ENCODE peak calls at places on chromosomes 2 and 18, in nine cellular contexts. One of them, this sample, is unnamed.

GRCh38 chr2:46344696-46345095 is 47.5 kb downstream of the EPAS1 start:
- DNase-seq in heart left ventricle: no peak
- DNase-seq in Calu3: no peak
- DNase-seq in progenitor cell of endocrine pancreas: no peak
- DNase-seq in Peyer's patch: no peak
- DNase-seq in adrenal gland: no peak
- DNase-seq in heart right ventricle: no peak
- DNase-seq in activated B cell treated with CpG ODN at 0.5 μM for 24 hours: no peak
- DNase-seq in NB4: no peak
- DNase-seq in this sample: no peak

GRCh38 chr2:112869258-112869842 is 32.8 kb upstream of the IL1B start:
- DNase-seq in heart left ventricle: peak; percentile 86
- DNase-seq in Calu3: peak; percentile 96
- DNase-seq in progenitor cell of endocrine pancreas: no peak
- DNase-seq in Peyer's patch: peak; percentile 94
- DNase-seq in adrenal gland: no peak
- DNase-seq in heart right ventricle: peak; percentile 70
- DNase-seq in activated B cell treated with CpG ODN at 0.5 μM for 24 hours: no peak
- DNase-seq in NB4: peak; percentile 43
- DNase-seq in this sample: peak; percentile 84

GRCh38 chr2:54360055-54360792 is 95.9 kb upstream of the SPTBN1 start:
- DNase-seq in heart left ventricle: peak; percentile 70
- DNase-seq in Calu3: no peak
- DNase-seq in progenitor cell of endocrine pancreas: no peak
- DNase-seq in Peyer's patch: no peak
- DNase-seq in adrenal gland: peak; percentile 44
- DNase-seq in heart right ventricle: peak; percentile 83
- DNase-seq in activated B cell treated with CpG ODN at 0.5 μM for 24 hours: no peak
- DNase-seq in NB4: no peak
- DNase-seq in this sample: no peak

GRCh38 chr18:12904012-12904516 is 20.0 kb upstream of the PTPN2 start:
- DNase-seq in heart left ventricle: no peak
- DNase-seq in Calu3: no peak
- DNase-seq in progenitor cell of endocrine pancreas: no peak
- DNase-seq in Peyer's patch: no peak
- DNase-seq in adrenal gland: no peak
- DNase-seq in heart right ventricle: peak; percentile 54
- DNase-seq in activated B cell treated with CpG ODN at 0.5 μM for 24 hours: no peak
- DNase-seq in NB4: no peak
- DNase-seq in this sample: no peak

GRCh38 chr2:170685591-170685990 is 29.5 kb upstream of the SP5 start:
- DNase-seq in heart left ventricle: no peak
- DNase-seq in Calu3: no peak
- DNase-seq in progenitor cell of endocrine pancreas: no peak
- DNase-seq in Peyer's patch: no peak
- DNase-seq in adrenal gland: no peak
- DNase-seq in heart right ventricle: no peak
- DNase-seq in activated B cell treated with CpG ODN at 0.5 μM for 24 hours: no peak
- DNase-seq in NB4: no peak
- DNase-seq in this sample: no peak

GRCh38 chr18:68104036-68104435 is 587.5 kb upstream of the DSEL start:
- DNase-seq in heart left ventricle: no peak
- DNase-seq in Calu3: no peak
- DNase-seq in progenitor cell of endocrine pancreas: no peak
- DNase-seq in Peyer's patch: no peak
- DNase-seq in adrenal gland: no peak
- DNase-seq in heart right ventricle: no peak
- DNase-seq in activated B cell treated with CpG ODN at 0.5 μM for 24 hours: no peak
- DNase-seq in NB4: no peak
- DNase-seq in this sample: no peak

GRCh38 chr2:164103271-164103670 is 367.5 kb upstream of the FIGN start:
- DNase-seq in heart left ventricle: no peak
- DNase-seq in Calu3: no peak
- DNase-seq in progenitor cell of endocrine pancreas: no peak
- DNase-seq in Peyer's patch: no peak
- DNase-seq in adrenal gland: no peak
- DNase-seq in heart right ventricle: no peak
- DNase-seq in activated B cell treated with CpG ODN at 0.5 μM for 24 hours: no peak
- DNase-seq in NB4: no peak
- DNase-seq in this sample: no peak

GRCh38 chr2:144505245-144505801 is 14.6 kb downstream of the ZEB2 start:
- DNase-seq in heart left ventricle: peak; percentile 63
- DNase-seq in Calu3: no peak
- DNase-seq in progenitor cell of endocrine pancreas: no peak
- DNase-seq in Peyer's patch: no peak
- DNase-seq in adrenal gland: no peak
- DNase-seq in heart right ventricle: peak; percentile 43
- DNase-seq in activated B cell treated with CpG ODN at 0.5 μM for 24 hours: no peak
- DNase-seq in NB4: peak; percentile 53
- DNase-seq in this sample: no peak

GRCh38 chr18:58952871-58953270 is 88.2 kb downstream of the ZNF532 start:
- DNase-seq in heart left ventricle: no peak
- DNase-seq in Calu3: no peak
- DNase-seq in progenitor cell of endocrine pancreas: no peak
- DNase-seq in Peyer's patch: no peak
- DNase-seq in adrenal gland: no peak
- DNase-seq in heart right ventricle: no peak
- DNase-seq in activated B cell treated with CpG ODN at 0.5 μM for 24 hours: no peak
- DNase-seq in NB4: no peak
- DNase-seq in this sample: no peak

DNA sequence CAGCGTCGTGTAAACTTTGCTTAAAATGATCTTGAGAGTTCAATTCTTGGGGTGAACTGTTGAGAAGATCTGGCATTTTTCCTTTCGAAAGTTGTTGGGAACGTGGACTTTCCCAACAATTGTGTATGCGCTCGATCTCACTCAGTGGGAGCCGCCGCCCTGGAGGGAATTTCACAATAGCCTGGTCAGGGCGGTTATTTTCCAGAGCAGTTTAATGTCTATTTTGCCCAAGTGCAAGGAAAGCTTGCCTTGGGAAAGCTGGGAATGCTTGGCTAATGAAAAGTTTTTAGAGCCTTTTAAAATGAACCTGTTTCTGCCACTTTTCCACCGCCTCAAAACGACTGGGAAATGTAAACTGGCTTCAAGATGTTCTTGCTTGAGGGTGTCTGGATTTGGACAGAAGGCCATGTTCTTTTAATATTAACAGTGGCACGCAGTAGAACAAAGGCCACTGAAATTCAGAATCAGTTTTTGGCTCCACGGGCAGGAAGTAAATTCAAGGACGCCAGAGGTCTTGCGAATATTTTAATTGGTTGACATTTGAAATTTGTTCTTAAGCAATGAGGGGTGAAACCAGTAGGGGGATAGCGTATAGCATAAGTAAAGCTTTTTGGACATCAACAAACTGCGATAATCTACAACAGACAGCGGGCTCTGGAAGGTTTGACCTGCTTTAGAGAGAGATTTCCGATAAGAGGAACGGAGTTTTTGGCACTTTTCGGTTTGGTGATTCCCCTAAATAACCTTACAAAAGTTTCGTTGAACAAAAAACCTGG is 1.2 kb downstream of the CFLAR start:
- DNase-seq in heart left ventricle: peak; percentile 78
- DNase-seq in Calu3: peak; percentile 71
- DNase-seq in progenitor cell of endocrine pancreas: no peak
- DNase-seq in Peyer's patch: peak; percentile 83
- DNase-seq in adrenal gland: peak; percentile 56
- DNase-seq in heart right ventricle: peak; percentile 70
- DNase-seq in activated B cell treated with CpG ODN at 0.5 μM for 24 hours: no peak
- DNase-seq in NB4: peak; percentile 93
- DNase-seq in this sample: no peak
- TF ChIP-seq CTCF in heart left ventricle: no peak
- TF ChIP-seq CTCF in Calu3: peak; percentile 39
- TF ChIP-seq CTCF in progenitor cell of endocrine pancreas: peak; percentile 19
- TF ChIP-seq CTCF in Peyer's patch: peak; percentile 51
- TF ChIP-seq CTCF in adrenal gland: peak; percentile 45
- TF ChIP-seq CTCF in heart right ventricle: peak; percentile 48
- TF ChIP-seq CTCF in activated B cell treated with CpG ODN at 0.5 μM for 24 hours: no peak
- TF ChIP-seq CTCF in NB4: no peak
- TF ChIP-seq CTCF in this sample: peak; percentile 25

GRCh38 chr2:8805278-8806045 is 32.0 kb downstream of the KIDINS220 start:
- DNase-seq in heart left ventricle: peak; percentile 75
- DNase-seq in Calu3: no peak
- DNase-seq in progenitor cell of endocrine pancreas: no peak
- DNase-seq in Peyer's patch: no peak
- DNase-seq in adrenal gland: no peak
- DNase-seq in heart right ventricle: peak; percentile 48
- DNase-seq in activated B cell treated with CpG ODN at 0.5 μM for 24 hours: no peak
- DNase-seq in NB4: no peak
- DNase-seq in this sample: no peak

GRCh38 chr2:8800218-8800617 is 37.2 kb downstream of the KIDINS220 start:
- DNase-seq in heart left ventricle: no peak
- DNase-seq in Calu3: no peak
- DNase-seq in progenitor cell of endocrine pancreas: no peak
- DNase-seq in Peyer's patch: no peak
- DNase-seq in adrenal gland: no peak
- DNase-seq in heart right ventricle: no peak
- DNase-seq in activated B cell treated with CpG ODN at 0.5 μM for 24 hours: no peak
- DNase-seq in NB4: no peak
- DNase-seq in this sample: no peak

GRCh38 chr2:8800821-8801220 is 36.6 kb downstream of the KIDINS220 start:
- DNase-seq in heart left ventricle: no peak
- DNase-seq in Calu3: no peak
- DNase-seq in progenitor cell of endocrine pancreas: no peak
- DNase-seq in Peyer's patch: no peak
- DNase-seq in adrenal gland: no peak
- DNase-seq in heart right ventricle: no peak
- DNase-seq in activated B cell treated with CpG ODN at 0.5 μM for 24 hours: no peak
- DNase-seq in NB4: no peak
- DNase-seq in this sample: no peak

GRCh38 chr2:8803658-8804379 is 33.6 kb downstream of the KIDINS220 start:
- DNase-seq in heart left ventricle: no peak
- DNase-seq in Calu3: peak; percentile 76
- DNase-seq in progenitor cell of endocrine pancreas: no peak
- DNase-seq in Peyer's patch: peak; percentile 53
- DNase-seq in adrenal gland: no peak
- DNase-seq in heart right ventricle: peak; percentile 27
- DNase-seq in activated B cell treated with CpG ODN at 0.5 μM for 24 hours: no peak
- DNase-seq in NB4: peak; percentile 10
- DNase-seq in this sample: no peak

GRCh38 chr2:8802741-8803140 is 34.7 kb downstream of the KIDINS220 start:
- DNase-seq in heart left ventricle: no peak
- DNase-seq in Calu3: no peak
- DNase-seq in progenitor cell of endocrine pancreas: no peak
- DNase-seq in Peyer's patch: no peak
- DNase-seq in adrenal gland: no peak
- DNase-seq in heart right ventricle: no peak
- DNase-seq in activated B cell treated with CpG ODN at 0.5 μM for 24 hours: no peak
- DNase-seq in NB4: no peak
- DNase-seq in this sample: no peak
- TF ChIP-seq CTCF in heart left ventricle: no peak
- TF ChIP-seq CTCF in Calu3: no peak
- TF ChIP-seq CTCF in progenitor cell of endocrine pancreas: no peak
- TF ChIP-seq CTCF in Peyer's patch: no peak
- TF ChIP-seq CTCF in adrenal gland: no peak
- TF ChIP-seq CTCF in heart right ventricle: no peak
- TF ChIP-seq CTCF in activated B cell treated with CpG ODN at 0.5 μM for 24 hours: no peak
- TF ChIP-seq CTCF in NB4: no peak
- TF ChIP-seq CTCF in this sample: no peak

GRCh38 chr18:45365835-45366234 is 249.4 kb upstream of the SLC14A2 start:
- DNase-seq in heart left ventricle: no peak
- DNase-seq in Calu3: no peak
- DNase-seq in progenitor cell of endocrine pancreas: no peak
- DNase-seq in Peyer's patch: no peak
- DNase-seq in adrenal gland: no peak
- DNase-seq in heart right ventricle: no peak
- DNase-seq in activated B cell treated with CpG ODN at 0.5 μM for 24 hours: no peak
- DNase-seq in NB4: no peak
- DNase-seq in this sample: no peak

GRCh38 chr18:45374878-45375630 is 240.2 kb upstream of the SLC14A2 start:
- DNase-seq in heart left ventricle: no peak
- DNase-seq in Calu3: peak; percentile 77
- DNase-seq in progenitor cell of endocrine pancreas: no peak
- DNase-seq in Peyer's patch: no peak
- DNase-seq in adrenal gland: no peak
- DNase-seq in heart right ventricle: no peak
- DNase-seq in activated B cell treated with CpG ODN at 0.5 μM for 24 hours: no peak
- DNase-seq in NB4: no peak
- DNase-seq in this sample: no peak

GRCh38 chr18:45373286-45373880 is 241.9 kb upstream of the SLC14A2 start:
- DNase-seq in heart left ventricle: no peak
- DNase-seq in Calu3: no peak
- DNase-seq in progenitor cell of endocrine pancreas: no peak
- DNase-seq in Peyer's patch: no peak
- DNase-seq in adrenal gland: no peak
- DNase-seq in heart right ventricle: no peak
- DNase-seq in activated B cell treated with CpG ODN at 0.5 μM for 24 hours: no peak
- DNase-seq in NB4: peak; percentile 33
- DNase-seq in this sample: no peak

GRCh38 chr18:45370190-45371010 is 244.9 kb upstream of the SLC14A2 start:
- DNase-seq in heart left ventricle: peak; percentile 35
- DNase-seq in Calu3: no peak
- DNase-seq in progenitor cell of endocrine pancreas: no peak
- DNase-seq in Peyer's patch: no peak
- DNase-seq in adrenal gland: no peak
- DNase-seq in heart right ventricle: no peak
- DNase-seq in activated B cell treated with CpG ODN at 0.5 μM for 24 hours: no peak
- DNase-seq in NB4: no peak
- DNase-seq in this sample: no peak
- TF ChIP-seq CTCF in heart left ventricle: no peak
- TF ChIP-seq CTCF in Calu3: no peak
- TF ChIP-seq CTCF in progenitor cell of endocrine pancreas: no peak
- TF ChIP-seq CTCF in Peyer's patch: no peak
- TF ChIP-seq CTCF in adrenal gland: no peak
- TF ChIP-seq CTCF in heart right ventricle: no peak
- TF ChIP-seq CTCF in activated B cell treated with CpG ODN at 0.5 μM for 24 hours: no peak
- TF ChIP-seq CTCF in NB4: no peak
- TF ChIP-seq CTCF in this sample: no peak

GRCh38 chr2:79235135-79235534 is 75.6 kb upstream of the REG3A start:
- DNase-seq in heart left ventricle: no peak
- DNase-seq in Calu3: no peak
- DNase-seq in progenitor cell of endocrine pancreas: no peak
- DNase-seq in Peyer's patch: no peak
- DNase-seq in adrenal gland: no peak
- DNase-seq in heart right ventricle: no peak
- DNase-seq in activated B cell treated with CpG ODN at 0.5 μM for 24 hours: no peak
- DNase-seq in NB4: peak; percentile 7
- DNase-seq in this sample: no peak
- TF ChIP-seq CTCF in heart left ventricle: no peak
- TF ChIP-seq CTCF in Calu3: no peak
- TF ChIP-seq CTCF in progenitor cell of endocrine pancreas: peak; percentile 31
- TF ChIP-seq CTCF in Peyer's patch: no peak
- TF ChIP-seq CTCF in adrenal gland: no peak
- TF ChIP-seq CTCF in heart right ventricle: no peak
- TF ChIP-seq CTCF in activated B cell treated with CpG ODN at 0.5 μM for 24 hours: no peak
- TF ChIP-seq CTCF in NB4: peak; percentile 30
- TF ChIP-seq CTCF in this sample: no peak

GRCh38 chr2:101770672-101771071 is 73.2 kb downstream of the MAP4K4 start:
- DNase-seq in heart left ventricle: no peak
- DNase-seq in Calu3: peak; percentile 51
- DNase-seq in progenitor cell of endocrine pancreas: no peak
- DNase-seq in Peyer's patch: peak; percentile 75
- DNase-seq in adrenal gland: no peak
- DNase-seq in heart right ventricle: no peak
- DNase-seq in activated B cell treated with CpG ODN at 0.5 μM for 24 hours: no peak
- DNase-seq in NB4: peak; percentile 80
- DNase-seq in this sample: no peak
- TF ChIP-seq CTCF in heart left ventricle: no peak
- TF ChIP-seq CTCF in Calu3: no peak
- TF ChIP-seq CTCF in progenitor cell of endocrine pancreas: peak; percentile 41
- TF ChIP-seq CTCF in Peyer's patch: no peak
- TF ChIP-seq CTCF in adrenal gland: no peak
- TF ChIP-seq CTCF in heart right ventricle: peak; percentile 60
- TF ChIP-seq CTCF in activated B cell treated with CpG ODN at 0.5 μM for 24 hours: peak; percentile 21
- TF ChIP-seq CTCF in NB4: peak; percentile 55
- TF ChIP-seq CTCF in this sample: peak; percentile 43

GRCh38 chr2:97005353-97005752 is 19.0 kb upstream of the FAM178B start:
- DNase-seq in heart left ventricle: no peak
- DNase-seq in Calu3: peak; percentile 20
- DNase-seq in progenitor cell of endocrine pancreas: no peak
- DNase-seq in Peyer's patch: no peak
- DNase-seq in adrenal gland: no peak
- DNase-seq in heart right ventricle: no peak
- DNase-seq in activated B cell treated with CpG ODN at 0.5 μM for 24 hours: no peak
- DNase-seq in NB4: peak; percentile 31
- DNase-seq in this sample: no peak
- TF ChIP-seq CTCF in heart left ventricle: no peak
- TF ChIP-seq CTCF in Calu3: peak; percentile 26
- TF ChIP-seq CTCF in progenitor cell of endocrine pancreas: peak; percentile 55
- TF ChIP-seq CTCF in Peyer's patch: no peak
- TF ChIP-seq CTCF in adrenal gland: peak; percentile 10
- TF ChIP-seq CTCF in heart right ventricle: no peak
- TF ChIP-seq CTCF in activated B cell treated with CpG ODN at 0.5 μM for 24 hours: no peak
- TF ChIP-seq CTCF in NB4: peak; percentile 55
- TF ChIP-seq CTCF in this sample: peak; percentile 40

This sample was measured in osteocyte.